ENCODE peak calls at places on chromosomes 1 and 21, in five cellular contexts. R is T-helper 1 cell, U is ELR, C is T-helper 2 cell, N is astrocyte. P is an unnamed sample.

GRCh38 chr1:99992760-99993467 is 23.1 kb downstream of the SLC35A3 start:
- DNase-seq in R (no peak), U (no peak), C (no peak), N (no peak), P (no peak)

GRCh38 chr21:41171210-41171609 is 3.2 kb downstream of the BACE2 start:
- DNase-seq in R (no peak), U (no peak), C (no peak), N (peak; percentile 58), P (peak; percentile 59)

GRCh38 chr1:119946724-119947123 is 50.4 kb upstream of the ADAM30 start:
- DNase-seq in R (no peak), U (peak; percentile 32), C (no peak), N (peak; percentile 37), P (no peak)

GRCh38 chr1:84077476-84078107 is 66.5 kb upstream of the PRKACB start:
- DNase-seq in R (peak; percentile 33), U (peak; percentile 81), C (peak; percentile 27), N (peak; percentile 58), P (peak; percentile 99)

GRCh38 chr1:109269212-109269980 is 13.5 kb downstream of the PSRC1 start:
- DNase-seq in R (no peak), U (no peak), C (no peak), N (no peak), P (peak; percentile 76)

GRCh38 chr1:159790237-159790917 is 9.6 kb downstream of the DUSP23 start:
- DNase-seq in R (no peak), U (peak; percentile 56), C (no peak), N (no peak), P (peak; percentile 34)

GRCh38 chr1:13911697-13912619 is 212.0 kb downstream of the PRDM2 start:
- DNase-seq in R (no peak), U (no peak), C (no peak), N (no peak), P (no peak)

GRCh38 chr1:223811634-223812101 is 34.1 kb downstream of the TP53BP2 start:
- DNase-seq in R (no peak), U (peak; percentile 65), C (no peak), N (peak; percentile 20), P (no peak)

GRCh38 chr1:203278087-203278884 is 27.0 kb upstream of the BTG2 start:
- DNase-seq in R (no peak), U (peak; percentile 57), C (no peak), N (peak; percentile 74), P (peak; percentile 92)

GRCh38 chr1:69263982-69264381 is 303.7 kb upstream of the LRRC7 start:
- DNase-seq in R (no peak), U (no peak), C (no peak), N (peak; percentile 73), P (no peak)

P was measured in osteoblast.